ENCODE peak calls at places on chromosomes 6 and 20, in six cellular contexts. W, J, E, T, X and P are unnamed samples.
A peak's percentile ranks its signal among the peaks of the same experiment; 100 is the strongest.

GRCh38 chr6:105545947-105546710 is 143.2 kb upstream of the PREP start:
- DNase-seq in W (no peak), J (no peak), E (no peak), T (no peak), X (no peak), P (no peak)

GRCh38 chr6:66149132-66149531 is 442.1 kb upstream of the EYS start:
- DNase-seq in W (no peak), J (no peak), E (no peak), T (no peak), X (no peak), P (no peak)

GRCh38 chr20:23047738-23048214 is 1.7 kb downstream of the THBD start:
- DNase-seq in W (no peak), J (peak; percentile 42), E (no peak), T (no peak), X (no peak), P (no peak)

GRCh38 chr20:4341804-4342560 is 326.6 kb upstream of the RNF24 start:
- DNase-seq in W (no peak), J (no peak), E (no peak), T (no peak), X (no peak), P (no peak)

GRCh38 chr20:60172306-60172984 is 214.2 kb downstream of the CDH26 start:
- DNase-seq in W (no peak), J (no peak), E (no peak), T (no peak), X (no peak), P (no peak)

GRCh38 chr6:163405412-163406309 is 8.9 kb upstream of the QKI start:
- DNase-seq in W (no peak), J (peak; percentile 74), E (no peak), T (no peak), X (no peak), P (no peak)

GRCh38 chr6:151240036-151240685 is 394 bp downstream of the AKAP12 start:
- DNase-seq in W (no peak), J (peak; percentile 82), E (peak; percentile 46), T (peak; percentile 92), X (peak; percentile 59), P (no peak)

GRCh38 chr20:8798505-8798904 is 270.4 kb upstream of the PLCB4 start:
- DNase-seq in W (no peak), J (no peak), E (no peak), T (no peak), X (no peak), P (no peak)

GRCh38 chr6:75458895-75459294 is 34.7 kb downstream of the FILIP1 start:
- DNase-seq in W (no peak), J (peak; percentile 21), E (no peak), T (no peak), X (no peak), P (no peak)

GRCh38 chr6:168937061-168937460 is 316.6 kb downstream of the THBS2 start:
- DNase-seq in W (no peak), J (no peak), E (no peak), T (peak; percentile 16), X (no peak), P (no peak)

GRCh38 chr6:129280719-129281118 is 397.8 kb downstream of the LAMA2 start:
- DNase-seq in W (peak; percentile 5), J (no peak), E (no peak), T (no peak), X (no peak), P (no peak)

GRCh38 chr20:36872857-36873256 is 3.1 kb upstream of the TLDC2 start:
- DNase-seq in W (no peak), J (no peak), E (no peak), T (no peak), X (no peak), P (no peak)

GRCh38 chr20:30815577-30816181 is 441.8 kb upstream of the DEFB115 start:
- DNase-seq in W (no peak), J (no peak), E (peak; percentile 1), T (no peak), X (no peak), P (no peak)

GRCh38 chr6:163860194-163861081 is 445.9 kb downstream of the QKI start:
- DNase-seq in W (no peak), J (no peak), E (no peak), T (no peak), X (no peak), P (no peak)